ENCODE peak calls at places on chromosome 2, in eight cellular contexts. E, Z, U, K, F, A, T and X are unnamed samples.

GRCh38 chr2:29113027-29113686 is 2.1 kb upstream of the CLIP4 start:
- DNase-seq in E (no peak), Z (no peak), U (no peak), K (no peak), F (peak), A (no peak), T (no peak), X (no peak)

GRCh38 chr2:80026040-80026729 is 278.4 kb downstream of the LRRTM1 start:
- DNase-seq in E (no peak), Z (no peak), U (no peak), K (no peak), F (no peak), A (no peak), T (no peak), X (no peak)

GRCh38 chr2:22817197-22817596 is 567.8 kb upstream of the KLHL29 start:
- DNase-seq in E (no peak), Z (no peak), U (no peak), K (no peak), F (no peak), A (no peak), T (no peak), X (no peak)

GRCh38 chr2:84424152-84424551 is 34.9 kb downstream of the SUCLG1 start:
- DNase-seq in E (no peak), Z (no peak), U (no peak), K (peak), F (no peak), A (no peak), T (no peak), X (no peak)

GRCh38 chr2:165079432-165079831 is 124.1 kb upstream of the SLC38A11 start:
- DNase-seq in E (no peak), Z (no peak), U (no peak), K (no peak), F (no peak), A (no peak), T (no peak), X (no peak)

GRCh38 chr2:158006961-158007664 is 94.6 kb upstream of the UPP2 start:
- DNase-seq in E (no peak), Z (no peak), U (no peak), K (no peak), F (no peak), A (no peak), T (no peak), X (peak)

GRCh38 chr2:234550511-234551107 is 53.7 kb upstream of the ARL4C start:
- DNase-seq in E (no peak), Z (peak), U (peak), K (peak), F (peak), A (peak), T (peak), X (no peak)

GRCh38 chr2:188269004-188269403 is 22.7 kb upstream of the GULP1 start:
- DNase-seq in E (no peak), Z (no peak), U (no peak), K (no peak), F (no peak), A (no peak), T (no peak), X (no peak)

GRCh38 chr2:235458839-235459273 is 35.0 kb upstream of the AGAP1 start:
- DNase-seq in E (no peak), Z (no peak), U (no peak), K (no peak), F (peak), A (no peak), T (peak), X (no peak)

GRCh38 chr2:240253583-240254145 is 113.2 kb upstream of the OTOS start:
- DNase-seq in E (no peak), Z (no peak), U (no peak), K (no peak), F (no peak), A (no peak), T (no peak), X (no peak)

GRCh38 chr2:217105733-217106649 is 246.1 kb upstream of the TNP1 start:
- DNase-seq in E (no peak), Z (no peak), U (peak), K (peak), F (no peak), A (no peak), T (no peak), X (no peak)

GRCh38 chr2:55511508-55512124 is 7.9 kb upstream of the CFAP36 start:
- DNase-seq in E (no peak), Z (no peak), U (peak), K (peak), F (peak), A (no peak), T (no peak), X (no peak)

GRCh38 chr2:44774826-44775492 is 166.5 kb upstream of the SIX3 start:
- DNase-seq in E (no peak), Z (no peak), U (no peak), K (no peak), F (no peak), A (no peak), T (no peak), X (no peak)

GRCh38 chr2:27202829-27203228 is 9.0 kb upstream of the ATRAID start:
- DNase-seq in E (no peak), Z (no peak), U (no peak), K (no peak), F (no peak), A (peak), T (no peak), X (no peak)

GRCh38 chr2:120503206-120503792 is 157.4 kb downstream of the INHBB start:
- DNase-seq in E (no peak), Z (no peak), U (no peak), K (no peak), F (no peak), A (no peak), T (no peak), X (no peak)

GRCh38 chr2:202376460-202377307 is 557 bp downstream of the BMPR2 start:
- DNase-seq in E (no peak), Z (peak), U (peak), K (no peak), F (no peak), A (no peak), T (no peak), X (peak)

GRCh38 chr2:109482371-109482841 is 131.4 kb downstream of the SEPTIN10 start:
- DNase-seq in E (no peak), Z (no peak), U (no peak), K (no peak), F (no peak), A (no peak), T (no peak), X (peak)

GRCh38 chr2:1482253-1482675 is 69.0 kb downstream of the TPO start:
- DNase-seq in E (no peak), Z (no peak), U (no peak), K (no peak), F (no peak), A (peak), T (no peak), X (no peak)

GRCh38 chr2:67559156-67559555 is 162.0 kb downstream of the ETAA1 start:
- DNase-seq in E (no peak), Z (no peak), U (no peak), K (no peak), F (no peak), A (no peak), T (no peak), X (no peak)

GRCh38 chr2:220279372-220279771 is 651.9 kb downstream of the SLC4A3 start:
- DNase-seq in E (no peak), Z (no peak), U (no peak), K (peak), F (no peak), A (no peak), T (no peak), X (no peak)

GRCh38 chr2:196336715-196337617 is 165.6 kb upstream of the STK17B start:
- DNase-seq in E (no peak), Z (no peak), U (peak), K (peak), F (peak), A (no peak), T (no peak), X (no peak)

GRCh38 chr2:196607073-196607472 is 32.4 kb upstream of the CCDC150 start:
- DNase-seq in E (no peak), Z (no peak), U (peak), K (no peak), F (no peak), A (no peak), T (no peak), X (no peak)

GRCh38 chr2:5673861-5674240 is 18.3 kb upstream of the SOX11 start:
- DNase-seq in E (no peak), Z (no peak), U (no peak), K (no peak), F (no peak), A (no peak), T (no peak), X (no peak)

GRCh38 chr2:113273031-113273551 is 5.6 kb downstream of the PAX8 start:
- DNase-seq in E (no peak), Z (no peak), U (peak), K (peak), F (peak), A (no peak), T (peak), X (no peak)

GRCh38 chr2:69163109-69163508 is 150.1 kb downstream of the ANTXR1 start:
- DNase-seq in E (no peak), Z (no peak), U (no peak), K (peak), F (no peak), A (no peak), T (no peak), X (peak)

GRCh38 chr2:75002007-75002406 is 43.6 kb downstream of the POLE4 start:
- DNase-seq in E (no peak), Z (no peak), U (no peak), K (no peak), F (peak), A (no peak), T (no peak), X (no peak)

GRCh38 chr2:19887508-19887907 is 14.3 kb downstream of the TTC32 start:
- DNase-seq in E (no peak), Z (no peak), U (no peak), K (no peak), F (no peak), A (peak), T (no peak), X (peak)

GRCh38 chr2:173199303-173199702 is 123.7 kb downstream of the MAP3K20 start:
- DNase-seq in E (no peak), Z (no peak), U (no peak), K (no peak), F (no peak), A (no peak), T (no peak), X (no peak)
- TF ChIP-seq EP300 in E (peak), Z (no peak), U (no peak), K (no peak), F (no peak), A (no peak), T (no peak), X (no peak)

DNA sequence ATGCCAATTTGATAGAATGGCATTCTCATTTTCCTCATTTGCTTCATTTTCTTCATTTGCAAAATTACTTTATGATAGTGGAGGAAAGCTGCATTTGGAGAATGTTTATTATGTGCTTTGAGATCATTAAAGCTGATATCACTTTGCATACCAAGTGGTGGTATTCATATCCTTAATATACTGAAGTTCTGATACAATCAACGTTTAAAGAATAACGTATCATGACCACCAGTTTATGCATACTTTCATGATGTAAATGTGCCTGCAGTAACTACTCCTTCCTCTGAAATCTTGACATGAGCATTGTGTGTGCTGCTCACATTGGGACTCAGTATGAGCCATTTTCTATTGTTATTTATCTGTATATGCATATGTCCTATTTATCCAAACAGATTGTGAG is 302.1 kb downstream of the ARHGAP15 start:
- DNase-seq in E (no peak), Z (no peak), U (no peak), K (no peak), F (no peak), A (no peak), T (no peak), X (no peak)
- TF ChIP-seq EP300 in E (no peak), Z (no peak), U (no peak), K (no peak), F (no peak), A (no peak), T (no peak), X (no peak)

GRCh38 chr2:231118122-231118942 is 6.5 kb downstream of the HTR2B start:
- DNase-seq in E (no peak), Z (no peak), U (no peak), K (no peak), F (no peak), A (no peak), T (no peak), X (no peak)
- TF ChIP-seq EP300 in E (no peak), Z (no peak), U (no peak), K (no peak), F (no peak), A (no peak), T (no peak), X (no peak)

GRCh38 chr2:160380000-160380570 is 113.5 kb downstream of the RBMS1 start:
- DNase-seq in E (no peak), Z (no peak), U (no peak), K (no peak), F (no peak), A (no peak), T (no peak), X (no peak)

GRCh38 chr2:160380613-160381012 is 113.0 kb downstream of the RBMS1 start:
- DNase-seq in E (no peak), Z (no peak), U (no peak), K (no peak), F (no peak), A (no peak), T (no peak), X (no peak)

GRCh38 chr2:160381425-160381951 is 112.1 kb downstream of the RBMS1 start:
- DNase-seq in E (no peak), Z (no peak), U (no peak), K (no peak), F (no peak), A (no peak), T (no peak), X (no peak)

GRCh38 chr2:160377204-160377995 is 116.2 kb downstream of the RBMS1 start:
- DNase-seq in E (no peak), Z (no peak), U (no peak), K (no peak), F (no peak), A (no peak), T (no peak), X (no peak)

GRCh38 chr2:160379399-160379798 is 114.2 kb downstream of the RBMS1 start:
- DNase-seq in E (no peak), Z (no peak), U (no peak), K (no peak), F (no peak), A (no peak), T (no peak), X (no peak)
- TF ChIP-seq EP300 in E (peak), Z (peak), U (no peak), K (peak), F (no peak), A (peak), T (peak), X (no peak)